ENCODE peak calls at places on chromosomes 3 and 15, in nine cellular contexts. One of them, this sample, is unnamed.
A peak's percentile ranks its signal among the peaks of the same experiment; 100 is the strongest.

GRCh38 chr3:185823280-185824044 is 1.4 kb downstream of the IGF2BP2 start:
- DNase-seq in neuronal stem cell: no peak
- DNase-seq in CD8-positive, alpha-beta memory T cell: no peak
- DNase-seq in adrenal gland: peak; percentile 18
- DNase-seq in esophagus squamous epithelium: no peak
- DNase-seq in HepG2: no peak
- DNase-seq in GM23248: peak; percentile 75
- DNase-seq in CD8-positive, alpha-beta T cell: no peak
- DNase-seq in sigmoid colon: peak; percentile 69
- DNase-seq in this sample: peak; percentile 55

GRCh38 chr3:39208463-39209055 is 16.2 kb upstream of the XIRP1 start:
- DNase-seq in adrenal gland: peak; percentile 53
- DNase-seq in sigmoid colon: no peak
- DNase-seq in CD8-positive, alpha-beta T cell: no peak
- DNase-seq in HepG2: peak; percentile 21
- DNase-seq in esophagus squamous epithelium: no peak
- DNase-seq in CD8-positive, alpha-beta memory T cell: peak; percentile 28
- DNase-seq in GM23248: peak; percentile 77
- DNase-seq in neuronal stem cell: peak; percentile 14
- DNase-seq in this sample: peak; percentile 67

GRCh38 chr3:105406268-105406667 is 39.6 kb downstream of the ALCAM start:
- DNase-seq in sigmoid colon: no peak
- DNase-seq in CD8-positive, alpha-beta memory T cell: no peak
- DNase-seq in GM23248: no peak
- DNase-seq in CD8-positive, alpha-beta T cell: no peak
- DNase-seq in adrenal gland: no peak
- DNase-seq in neuronal stem cell: no peak
- DNase-seq in HepG2: no peak
- DNase-seq in esophagus squamous epithelium: no peak
- DNase-seq in this sample: no peak

GRCh38 chr3:152403632-152404066 is 134.9 kb downstream of the MBNL1 start:
- DNase-seq in sigmoid colon: peak; percentile 84
- DNase-seq in GM23248: no peak
- DNase-seq in adrenal gland: peak; percentile 26
- DNase-seq in esophagus squamous epithelium: no peak
- DNase-seq in HepG2: no peak
- DNase-seq in CD8-positive, alpha-beta T cell: no peak
- DNase-seq in CD8-positive, alpha-beta memory T cell: no peak
- DNase-seq in neuronal stem cell: no peak
- DNase-seq in this sample: peak; percentile 39

GRCh38 chr3:141410408-141410807 is 42.1 kb downstream of the ZBTB38 start:
- DNase-seq in sigmoid colon: peak; percentile 86
- DNase-seq in HepG2: no peak
- DNase-seq in CD8-positive, alpha-beta memory T cell: no peak
- DNase-seq in GM23248: peak; percentile 75
- DNase-seq in neuronal stem cell: no peak
- DNase-seq in adrenal gland: peak; percentile 90
- DNase-seq in CD8-positive, alpha-beta T cell: no peak
- DNase-seq in esophagus squamous epithelium: no peak
- DNase-seq in this sample: no peak

GRCh38 chr3:30511524-30512278 is 94.7 kb upstream of the TGFBR2 start:
- DNase-seq in esophagus squamous epithelium: no peak
- DNase-seq in CD8-positive, alpha-beta T cell: no peak
- DNase-seq in GM23248: peak; percentile 92
- DNase-seq in sigmoid colon: no peak
- DNase-seq in adrenal gland: peak; percentile 39
- DNase-seq in neuronal stem cell: no peak
- DNase-seq in HepG2: peak; percentile 83
- DNase-seq in CD8-positive, alpha-beta memory T cell: no peak
- DNase-seq in this sample: no peak

GRCh38 chr15:91345761-91346160 is 245.7 kb downstream of the SV2B start:
- DNase-seq in GM23248: no peak
- DNase-seq in CD8-positive, alpha-beta memory T cell: no peak
- DNase-seq in CD8-positive, alpha-beta T cell: no peak
- DNase-seq in esophagus squamous epithelium: no peak
- DNase-seq in HepG2: no peak
- DNase-seq in sigmoid colon: no peak
- DNase-seq in neuronal stem cell: no peak
- DNase-seq in adrenal gland: no peak
- DNase-seq in this sample: no peak

GRCh38 chr15:38068600-38068999 is 134.2 kb downstream of the TMCO5A start:
- DNase-seq in CD8-positive, alpha-beta memory T cell: no peak
- DNase-seq in sigmoid colon: no peak
- DNase-seq in CD8-positive, alpha-beta T cell: no peak
- DNase-seq in HepG2: no peak
- DNase-seq in adrenal gland: no peak
- DNase-seq in neuronal stem cell: no peak
- DNase-seq in esophagus squamous epithelium: no peak
- DNase-seq in GM23248: peak; percentile 26
- DNase-seq in this sample: no peak

GRCh38 chr3:39101022-39101689 is 6.3 kb downstream of the GORASP1 start:
- DNase-seq in esophagus squamous epithelium: no peak
- DNase-seq in neuronal stem cell: no peak
- DNase-seq in HepG2: peak; percentile 29
- DNase-seq in GM23248: peak; percentile 67
- DNase-seq in adrenal gland: peak; percentile 53
- DNase-seq in CD8-positive, alpha-beta memory T cell: peak; percentile 29
- DNase-seq in CD8-positive, alpha-beta T cell: no peak
- DNase-seq in sigmoid colon: no peak
- DNase-seq in this sample: peak; percentile 61

GRCh38 chr15:80512729-80513670 is 108.8 kb downstream of the ARNT2 start:
- DNase-seq in sigmoid colon: no peak
- DNase-seq in HepG2: peak; percentile 49
- DNase-seq in GM23248: peak; percentile 46
- DNase-seq in esophagus squamous epithelium: no peak
- DNase-seq in CD8-positive, alpha-beta memory T cell: no peak
- DNase-seq in CD8-positive, alpha-beta T cell: no peak
- DNase-seq in neuronal stem cell: no peak
- DNase-seq in adrenal gland: no peak
- DNase-seq in this sample: no peak

GRCh38 chr15:33200444-33200843 is 5.9 kb upstream of the FMN1 start:
- DNase-seq in sigmoid colon: no peak
- DNase-seq in GM23248: no peak
- DNase-seq in neuronal stem cell: no peak
- DNase-seq in CD8-positive, alpha-beta T cell: no peak
- DNase-seq in HepG2: peak; percentile 65
- DNase-seq in adrenal gland: no peak
- DNase-seq in CD8-positive, alpha-beta memory T cell: no peak
- DNase-seq in esophagus squamous epithelium: no peak
- DNase-seq in this sample: peak; percentile 67

GRCh38 chr3:134795776-134796312 is 784 bp downstream of the EPHB1 start:
- DNase-seq in HepG2: no peak
- DNase-seq in GM23248: peak; percentile 71
- DNase-seq in sigmoid colon: peak; percentile 67
- DNase-seq in CD8-positive, alpha-beta T cell: no peak
- DNase-seq in esophagus squamous epithelium: no peak
- DNase-seq in CD8-positive, alpha-beta memory T cell: no peak
- DNase-seq in adrenal gland: no peak
- DNase-seq in neuronal stem cell: peak; percentile 40
- DNase-seq in this sample: no peak

GRCh38 chr15:43824302-43825246 is at the start of gene MFAP1:
- DNase-seq in CD8-positive, alpha-beta T cell: peak; percentile 78
- DNase-seq in neuronal stem cell: peak; percentile 72
- DNase-seq in adrenal gland: peak; percentile 97
- DNase-seq in esophagus squamous epithelium: peak; percentile 55
- DNase-seq in HepG2: peak; percentile 93
- DNase-seq in sigmoid colon: peak; percentile 98
- DNase-seq in GM23248: peak; percentile 98
- DNase-seq in CD8-positive, alpha-beta memory T cell: peak; percentile 89
- DNase-seq in this sample: peak; percentile 97

GRCh38 chr3:195708066-195708465 is 12.7 kb upstream of the MUC20 start:
- DNase-seq in adrenal gland: no peak
- DNase-seq in esophagus squamous epithelium: no peak
- DNase-seq in CD8-positive, alpha-beta memory T cell: no peak
- DNase-seq in CD8-positive, alpha-beta T cell: no peak
- DNase-seq in sigmoid colon: no peak
- DNase-seq in GM23248: no peak
- DNase-seq in neuronal stem cell: no peak
- DNase-seq in HepG2: no peak
- DNase-seq in this sample: no peak

GRCh38 chr3:119562307-119562961 is 3.0 kb upstream of the CD80 start:
- DNase-seq in sigmoid colon: no peak
- DNase-seq in neuronal stem cell: no peak
- DNase-seq in GM23248: no peak
- DNase-seq in adrenal gland: peak; percentile 18
- DNase-seq in esophagus squamous epithelium: no peak
- DNase-seq in HepG2: no peak
- DNase-seq in CD8-positive, alpha-beta memory T cell: peak; percentile 38
- DNase-seq in CD8-positive, alpha-beta T cell: no peak
- DNase-seq in this sample: no peak

GRCh38 chr15:85730001-85730820 is 64.5 kb downstream of the KLHL25 start:
- DNase-seq in CD8-positive, alpha-beta T cell: no peak
- DNase-seq in esophagus squamous epithelium: no peak
- DNase-seq in neuronal stem cell: peak; percentile 61
- DNase-seq in sigmoid colon: no peak
- DNase-seq in GM23248: peak; percentile 72
- DNase-seq in CD8-positive, alpha-beta memory T cell: no peak
- DNase-seq in HepG2: peak; percentile 53
- DNase-seq in adrenal gland: no peak
- DNase-seq in this sample: peak; percentile 77

GRCh38 chr3:174775603-174776002 is 83.5 kb upstream of the NAALADL2 start:
- DNase-seq in HepG2: no peak
- DNase-seq in sigmoid colon: no peak
- DNase-seq in CD8-positive, alpha-beta memory T cell: no peak
- DNase-seq in adrenal gland: peak; percentile 14
- DNase-seq in esophagus squamous epithelium: no peak
- DNase-seq in CD8-positive, alpha-beta T cell: no peak
- DNase-seq in GM23248: no peak
- DNase-seq in neuronal stem cell: no peak
- DNase-seq in this sample: no peak

GRCh38 chr3:174776123-174776522 is 83.0 kb upstream of the NAALADL2 start:
- DNase-seq in HepG2: no peak
- DNase-seq in sigmoid colon: no peak
- DNase-seq in CD8-positive, alpha-beta memory T cell: no peak
- DNase-seq in GM23248: peak; percentile 30
- DNase-seq in neuronal stem cell: no peak
- DNase-seq in CD8-positive, alpha-beta T cell: no peak
- DNase-seq in esophagus squamous epithelium: no peak
- DNase-seq in adrenal gland: no peak
- DNase-seq in this sample: no peak

GRCh38 chr3:174776636-174777035 is 82.5 kb upstream of the NAALADL2 start:
- DNase-seq in neuronal stem cell: no peak
- DNase-seq in GM23248: no peak
- DNase-seq in esophagus squamous epithelium: no peak
- DNase-seq in sigmoid colon: no peak
- DNase-seq in CD8-positive, alpha-beta memory T cell: no peak
- DNase-seq in adrenal gland: no peak
- DNase-seq in HepG2: no peak
- DNase-seq in CD8-positive, alpha-beta T cell: no peak
- DNase-seq in this sample: no peak
- H3K27ac ChIP-seq in neuronal stem cell: no peak overlapping the region
- H3K27ac ChIP-seq in GM23248: no peak overlapping the region
- H3K27ac ChIP-seq in esophagus squamous epithelium: no peak overlapping the region
- H3K27ac ChIP-seq in sigmoid colon: no peak overlapping the region
- H3K27ac ChIP-seq in CD8-positive, alpha-beta memory T cell: no peak overlapping the region
- H3K27ac ChIP-seq in adrenal gland: no peak overlapping the region
- H3K27ac ChIP-seq in HepG2: no peak overlapping the region
- H3K27ac ChIP-seq in CD8-positive, alpha-beta T cell: no peak overlapping the region
- H3K27ac ChIP-seq in this sample: no peak overlapping the region

DNA sequence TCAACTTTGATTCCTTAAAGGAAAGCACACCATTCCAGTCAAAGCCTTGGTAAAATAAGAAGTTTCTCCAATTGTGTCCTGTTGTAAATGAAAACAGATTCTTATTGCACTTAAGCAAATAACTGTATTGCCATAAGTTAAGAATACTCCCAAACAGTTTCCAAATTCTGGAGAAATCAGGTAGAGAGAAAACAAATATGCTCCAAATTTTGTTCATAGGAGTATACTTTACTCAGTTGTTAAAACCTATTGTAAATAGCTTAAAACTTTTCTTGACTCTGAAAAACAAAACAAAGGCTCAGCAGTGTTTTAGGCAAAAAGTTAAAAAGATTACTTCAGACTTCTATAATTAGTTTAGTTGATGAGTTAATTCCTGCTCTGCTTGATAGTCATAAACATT is 42.4 kb downstream of the LNP1 start:
- DNase-seq in CD8-positive, alpha-beta memory T cell: no peak
- DNase-seq in HepG2: no peak
- DNase-seq in GM23248: no peak
- DNase-seq in esophagus squamous epithelium: no peak
- DNase-seq in neuronal stem cell: no peak
- DNase-seq in CD8-positive, alpha-beta T cell: no peak
- DNase-seq in sigmoid colon: no peak
- DNase-seq in adrenal gland: no peak
- DNase-seq in this sample: no peak
- H3K9me3 ChIP-seq in CD8-positive, alpha-beta memory T cell: no peaks in the 10 kb centered on the region
- H3K9me3 ChIP-seq in HepG2: peaks cover 15% of the 10 kb centered on the region
- H3K9me3 ChIP-seq in GM23248: no peaks in the 10 kb centered on the region
- H3K9me3 ChIP-seq in esophagus squamous epithelium: peaks cover 6% of the 10 kb centered on the region
- H3K9me3 ChIP-seq in neuronal stem cell: peaks cover 24% of the 10 kb centered on the region
- H3K9me3 ChIP-seq in CD8-positive, alpha-beta T cell: no peaks in the 10 kb centered on the region
- H3K9me3 ChIP-seq in sigmoid colon: no peaks in the 10 kb centered on the region
- H3K9me3 ChIP-seq in adrenal gland: no peaks in the 10 kb centered on the region
- H3K9me3 ChIP-seq in this sample: no peaks in the 10 kb centered on the region

GRCh38 chr15:74449066-74449465 is 11.9 kb downstream of the UBL7 start:
- DNase-seq in CD8-positive, alpha-beta T cell: no peak
- DNase-seq in GM23248: no peak
- DNase-seq in esophagus squamous epithelium: no peak
- DNase-seq in HepG2: no peak
- DNase-seq in adrenal gland: no peak
- DNase-seq in sigmoid colon: no peak
- DNase-seq in CD8-positive, alpha-beta memory T cell: no peak
- DNase-seq in neuronal stem cell: no peak
- DNase-seq in this sample: no peak

GRCh38 chr15:74451322-74451721 is 9.6 kb downstream of the UBL7 start:
- DNase-seq in CD8-positive, alpha-beta T cell: no peak
- DNase-seq in neuronal stem cell: no peak
- DNase-seq in sigmoid colon: no peak
- DNase-seq in HepG2: no peak
- DNase-seq in esophagus squamous epithelium: no peak
- DNase-seq in GM23248: no peak
- DNase-seq in CD8-positive, alpha-beta memory T cell: no peak
- DNase-seq in adrenal gland: no peak
- DNase-seq in this sample: no peak

GRCh38 chr15:74445816-74446763 is 12.3 kb upstream of the SEMA7A start:
- DNase-seq in esophagus squamous epithelium: no peak
- DNase-seq in CD8-positive, alpha-beta memory T cell: no peak
- DNase-seq in neuronal stem cell: no peak
- DNase-seq in sigmoid colon: peak; percentile 19
- DNase-seq in GM23248: no peak
- DNase-seq in CD8-positive, alpha-beta T cell: no peak
- DNase-seq in adrenal gland: no peak
- DNase-seq in HepG2: peak; percentile 67
- DNase-seq in this sample: no peak

GRCh38 chr15:74451861-74452835 is 8.8 kb downstream of the UBL7 start:
- DNase-seq in adrenal gland: no peak
- DNase-seq in neuronal stem cell: no peak
- DNase-seq in GM23248: no peak
- DNase-seq in CD8-positive, alpha-beta memory T cell: no peak
- DNase-seq in HepG2: no peak
- DNase-seq in CD8-positive, alpha-beta T cell: no peak
- DNase-seq in esophagus squamous epithelium: no peak
- DNase-seq in sigmoid colon: no peak
- DNase-seq in this sample: no peak

GRCh38 chr15:74449643-74450205 is 11.2 kb downstream of the UBL7 start:
- DNase-seq in CD8-positive, alpha-beta T cell: no peak
- DNase-seq in sigmoid colon: peak; percentile 25
- DNase-seq in neuronal stem cell: no peak
- DNase-seq in GM23248: no peak
- DNase-seq in HepG2: no peak
- DNase-seq in CD8-positive, alpha-beta memory T cell: no peak
- DNase-seq in esophagus squamous epithelium: no peak
- DNase-seq in adrenal gland: no peak
- DNase-seq in this sample: no peak
- H3K36me3 ChIP-seq in CD8-positive, alpha-beta T cell: peaks cover 50% of the 10 kb centered on the region
- H3K36me3 ChIP-seq in sigmoid colon: peaks cover 44% of the 10 kb centered on the region
- H3K36me3 ChIP-seq in neuronal stem cell: peaks cover 37% of the 10 kb centered on the region
- H3K36me3 ChIP-seq in GM23248: peaks cover 5% of the 10 kb centered on the region
- H3K36me3 ChIP-seq in HepG2: peaks cover 7% of the 10 kb centered on the region
- H3K36me3 ChIP-seq in CD8-positive, alpha-beta memory T cell: peaks cover 56% of the 10 kb centered on the region
- H3K36me3 ChIP-seq in esophagus squamous epithelium: peaks cover 45% of the 10 kb centered on the region
- H3K36me3 ChIP-seq in adrenal gland: no peaks in the 10 kb centered on the region
- H3K36me3 ChIP-seq in this sample: peaks cover 30% of the 10 kb centered on the region

GRCh38 chr3:8460815-8461482 is 40.7 kb upstream of the LMCD1 start:
- DNase-seq in CD8-positive, alpha-beta memory T cell: no peak
- DNase-seq in neuronal stem cell: no peak
- DNase-seq in CD8-positive, alpha-beta T cell: no peak
- DNase-seq in adrenal gland: no peak
- DNase-seq in GM23248: peak; percentile 89
- DNase-seq in HepG2: no peak
- DNase-seq in sigmoid colon: no peak
- DNase-seq in esophagus squamous epithelium: no peak
- DNase-seq in this sample: no peak
- H3K27ac ChIP-seq in CD8-positive, alpha-beta memory T cell: no peak overlapping the region
- H3K27ac ChIP-seq in neuronal stem cell: no peak overlapping the region
- H3K27ac ChIP-seq in CD8-positive, alpha-beta T cell: no peak overlapping the region
- H3K27ac ChIP-seq in adrenal gland: peak overlapping the region; percentile 27
- H3K27ac ChIP-seq in GM23248: peak overlapping the region; percentile 98
- H3K27ac ChIP-seq in HepG2: no peak overlapping the region
- H3K27ac ChIP-seq in sigmoid colon: no peak overlapping the region
- H3K27ac ChIP-seq in esophagus squamous epithelium: peak overlapping the region; percentile 16
- H3K27ac ChIP-seq in this sample: no peak overlapping the region

This sample was measured in small intestine.